ENCODE peak calls at places on chromosomes 4 and X, in ten cellular contexts. One of them, this sample, is unnamed.
A peak's percentile ranks its signal among the peaks of the same experiment; 100 is the strongest.

GRCh38 chrX:53685711-53686110 is 808 bp downstream of the HUWE1 start:
- DNase-seq in naive thymus-derived CD4-positive, alpha-beta T cell: no peak
- DNase-seq in kidney tubule cell: no peak
- DNase-seq in upper lobe of right lung: no peak
- DNase-seq in AG20443: no peak
- DNase-seq in stimulated activated naive CD8-positive, alpha-beta T cell treated with anti-CD3 and anti-CD28 coated beads, Interleukin-15, amount 100 ng/mL, for 72 hours: no peak
- DNase-seq in uterus: no peak
- DNase-seq in NCI-H345: peak; percentile 7
- DNase-seq in mucosa of gallbladder: no peak
- DNase-seq in COLO829: no peak
- DNase-seq in this sample: no peak

GRCh38 chr4:56460085-56460484 is 7.3 kb upstream of the SRP72 start:
- DNase-seq in mucosa of gallbladder: no peak
- DNase-seq in uterus: no peak
- DNase-seq in stimulated activated naive CD8-positive, alpha-beta T cell treated with anti-CD3 and anti-CD28 coated beads, Interleukin-15, amount 100 ng/mL, for 72 hours: no peak
- DNase-seq in upper lobe of right lung: no peak
- DNase-seq in naive thymus-derived CD4-positive, alpha-beta T cell: no peak
- DNase-seq in kidney tubule cell: no peak
- DNase-seq in NCI-H345: no peak
- DNase-seq in AG20443: no peak
- DNase-seq in COLO829: no peak
- DNase-seq in this sample: no peak

GRCh38 chrX:71609095-71609750 is 9.1 kb downstream of the CXCR3 start:
- DNase-seq in kidney tubule cell: no peak
- DNase-seq in upper lobe of right lung: no peak
- DNase-seq in AG20443: no peak
- DNase-seq in COLO829: no peak
- DNase-seq in NCI-H345: no peak
- DNase-seq in mucosa of gallbladder: no peak
- DNase-seq in uterus: no peak
- DNase-seq in naive thymus-derived CD4-positive, alpha-beta T cell: no peak
- DNase-seq in stimulated activated naive CD8-positive, alpha-beta T cell treated with anti-CD3 and anti-CD28 coated beads, Interleukin-15, amount 100 ng/mL, for 72 hours: no peak
- DNase-seq in this sample: no peak

GRCh38 chrX:31287861-31288260 is 216.0 kb upstream of the FTHL17 start:
- DNase-seq in COLO829: no peak
- DNase-seq in NCI-H345: no peak
- DNase-seq in naive thymus-derived CD4-positive, alpha-beta T cell: no peak
- DNase-seq in kidney tubule cell: no peak
- DNase-seq in stimulated activated naive CD8-positive, alpha-beta T cell treated with anti-CD3 and anti-CD28 coated beads, Interleukin-15, amount 100 ng/mL, for 72 hours: no peak
- DNase-seq in uterus: no peak
- DNase-seq in upper lobe of right lung: no peak
- DNase-seq in mucosa of gallbladder: no peak
- DNase-seq in AG20443: no peak
- DNase-seq in this sample: no peak

GRCh38 chr4:149914521-149915115 is 99.0 kb upstream of the IQCM start:
- DNase-seq in uterus: peak; percentile 15
- DNase-seq in kidney tubule cell: peak; percentile 57
- DNase-seq in NCI-H345: peak; percentile 8
- DNase-seq in upper lobe of right lung: no peak
- DNase-seq in mucosa of gallbladder: peak; percentile 30
- DNase-seq in stimulated activated naive CD8-positive, alpha-beta T cell treated with anti-CD3 and anti-CD28 coated beads, Interleukin-15, amount 100 ng/mL, for 72 hours: peak; percentile 17
- DNase-seq in naive thymus-derived CD4-positive, alpha-beta T cell: no peak
- DNase-seq in COLO829: peak; percentile 70
- DNase-seq in AG20443: peak; percentile 62
- DNase-seq in this sample: no peak

GRCh38 chrX:56813318-56813837 is 84.3 kb downstream of the NBDY start:
- DNase-seq in COLO829: no peak
- DNase-seq in stimulated activated naive CD8-positive, alpha-beta T cell treated with anti-CD3 and anti-CD28 coated beads, Interleukin-15, amount 100 ng/mL, for 72 hours: peak; percentile 30
- DNase-seq in mucosa of gallbladder: no peak
- DNase-seq in NCI-H345: no peak
- DNase-seq in kidney tubule cell: no peak
- DNase-seq in uterus: no peak
- DNase-seq in AG20443: peak; percentile 67
- DNase-seq in naive thymus-derived CD4-positive, alpha-beta T cell: peak; percentile 11
- DNase-seq in upper lobe of right lung: no peak
- DNase-seq in this sample: no peak

GRCh38 chr4:1610791-1611500 is 73.2 kb downstream of the FAM53A start:
- DNase-seq in stimulated activated naive CD8-positive, alpha-beta T cell treated with anti-CD3 and anti-CD28 coated beads, Interleukin-15, amount 100 ng/mL, for 72 hours: no peak
- DNase-seq in AG20443: no peak
- DNase-seq in mucosa of gallbladder: no peak
- DNase-seq in COLO829: no peak
- DNase-seq in uterus: no peak
- DNase-seq in NCI-H345: no peak
- DNase-seq in kidney tubule cell: no peak
- DNase-seq in upper lobe of right lung: no peak
- DNase-seq in naive thymus-derived CD4-positive, alpha-beta T cell: no peak
- DNase-seq in this sample: peak; percentile 54

GRCh38 chrX:39677987-39678840 is 419.5 kb downstream of the BCOR start:
- DNase-seq in uterus: no peak
- DNase-seq in stimulated activated naive CD8-positive, alpha-beta T cell treated with anti-CD3 and anti-CD28 coated beads, Interleukin-15, amount 100 ng/mL, for 72 hours: no peak
- DNase-seq in upper lobe of right lung: no peak
- DNase-seq in naive thymus-derived CD4-positive, alpha-beta T cell: no peak
- DNase-seq in AG20443: peak; percentile 45
- DNase-seq in mucosa of gallbladder: no peak
- DNase-seq in COLO829: peak; percentile 28
- DNase-seq in NCI-H345: no peak
- DNase-seq in kidney tubule cell: no peak
- DNase-seq in this sample: no peak

GRCh38 chr4:160611181-160611580 is 1508.3 kb downstream of the RAPGEF2 start:
- DNase-seq in mucosa of gallbladder: no peak
- DNase-seq in NCI-H345: no peak
- DNase-seq in upper lobe of right lung: no peak
- DNase-seq in AG20443: no peak
- DNase-seq in stimulated activated naive CD8-positive, alpha-beta T cell treated with anti-CD3 and anti-CD28 coated beads, Interleukin-15, amount 100 ng/mL, for 72 hours: no peak
- DNase-seq in kidney tubule cell: no peak
- DNase-seq in naive thymus-derived CD4-positive, alpha-beta T cell: no peak
- DNase-seq in COLO829: no peak
- DNase-seq in uterus: no peak
- DNase-seq in this sample: no peak